ENCODE peak calls at places on chromosomes 11 and 22, in four cellular contexts. One of them, this sample, is unnamed.

GRCh38 chr11:88538088-88538487 is 200.6 kb upstream of the CTSC start:
- DNase-seq in anterior cingulate cortex: no peak
- DNase-seq in GM23248: peak
- DNase-seq in stimulated activated CD8-positive, alpha-beta memory T cell treated with anti-CD3 and anti-CD28 coated beads, Interleukin-15, amount 100 ng/mL, for 4 hours: no peak
- DNase-seq in this sample: peak

GRCh38 chr11:16987205-16987568 is 27.0 kb downstream of the PLEKHA7 start:
- DNase-seq in anterior cingulate cortex: no peak
- DNase-seq in GM23248: no peak
- DNase-seq in stimulated activated CD8-positive, alpha-beta memory T cell treated with anti-CD3 and anti-CD28 coated beads, Interleukin-15, amount 100 ng/mL, for 4 hours: no peak
- DNase-seq in this sample: no peak

GRCh38 chr11:111526501-111526900 is 11.9 kb downstream of the HOATZ start:
- DNase-seq in anterior cingulate cortex: no peak
- DNase-seq in GM23248: peak
- DNase-seq in stimulated activated CD8-positive, alpha-beta memory T cell treated with anti-CD3 and anti-CD28 coated beads, Interleukin-15, amount 100 ng/mL, for 4 hours: no peak
- DNase-seq in this sample: peak

GRCh38 chr11:16114451-16114850 is 241.9 kb downstream of the SOX6 start:
- DNase-seq in anterior cingulate cortex: no peak
- DNase-seq in GM23248: no peak
- DNase-seq in stimulated activated CD8-positive, alpha-beta memory T cell treated with anti-CD3 and anti-CD28 coated beads, Interleukin-15, amount 100 ng/mL, for 4 hours: no peak
- DNase-seq in this sample: no peak

GRCh38 chr11:14537134-14537599 is 17.0 kb upstream of the PSMA1 start:
- DNase-seq in anterior cingulate cortex: no peak
- DNase-seq in GM23248: peak
- DNase-seq in stimulated activated CD8-positive, alpha-beta memory T cell treated with anti-CD3 and anti-CD28 coated beads, Interleukin-15, amount 100 ng/mL, for 4 hours: peak
- DNase-seq in this sample: peak

GRCh38 chr11:77596626-77597025 is 6.9 kb downstream of the AQP11 start:
- DNase-seq in anterior cingulate cortex: no peak
- DNase-seq in GM23248: peak
- DNase-seq in stimulated activated CD8-positive, alpha-beta memory T cell treated with anti-CD3 and anti-CD28 coated beads, Interleukin-15, amount 100 ng/mL, for 4 hours: no peak
- DNase-seq in this sample: peak

GRCh38 chr11:72321381-72321996 is 77.5 kb upstream of the PHOX2A start:
- DNase-seq in anterior cingulate cortex: no peak
- DNase-seq in GM23248: peak
- DNase-seq in stimulated activated CD8-positive, alpha-beta memory T cell treated with anti-CD3 and anti-CD28 coated beads, Interleukin-15, amount 100 ng/mL, for 4 hours: no peak
- DNase-seq in this sample: peak

GRCh38 chr11:73838443-73839122 is 38.1 kb downstream of the COA4 start:
- DNase-seq in anterior cingulate cortex: no peak
- DNase-seq in GM23248: peak
- DNase-seq in stimulated activated CD8-positive, alpha-beta memory T cell treated with anti-CD3 and anti-CD28 coated beads, Interleukin-15, amount 100 ng/mL, for 4 hours: no peak
- DNase-seq in this sample: peak

GRCh38 chr11:70326365-70326803 is 55.9 kb downstream of the PPFIA1 start:
- DNase-seq in anterior cingulate cortex: no peak
- DNase-seq in GM23248: peak
- DNase-seq in stimulated activated CD8-positive, alpha-beta memory T cell treated with anti-CD3 and anti-CD28 coated beads, Interleukin-15, amount 100 ng/mL, for 4 hours: no peak
- DNase-seq in this sample: no peak

GRCh38 chr11:78476066-78476465 is 58.4 kb upstream of the GAB2 start:
- DNase-seq in anterior cingulate cortex: no peak
- DNase-seq in GM23248: no peak
- DNase-seq in stimulated activated CD8-positive, alpha-beta memory T cell treated with anti-CD3 and anti-CD28 coated beads, Interleukin-15, amount 100 ng/mL, for 4 hours: no peak
- DNase-seq in this sample: no peak

GRCh38 chr11:119365071-119365591 is 16.4 kb downstream of the USP2 start:
- DNase-seq in anterior cingulate cortex: no peak
- DNase-seq in GM23248: peak
- DNase-seq in stimulated activated CD8-positive, alpha-beta memory T cell treated with anti-CD3 and anti-CD28 coated beads, Interleukin-15, amount 100 ng/mL, for 4 hours: no peak
- DNase-seq in this sample: no peak

GRCh38 chr11:110035339-110035738 is 57.9 kb upstream of the ZC3H12C start:
- DNase-seq in anterior cingulate cortex: no peak
- DNase-seq in GM23248: no peak
- DNase-seq in stimulated activated CD8-positive, alpha-beta memory T cell treated with anti-CD3 and anti-CD28 coated beads, Interleukin-15, amount 100 ng/mL, for 4 hours: no peak
- DNase-seq in this sample: no peak

GRCh38 chr22:37431366-37431765 is 4.1 kb upstream of the ELFN2 start:
- DNase-seq in anterior cingulate cortex: no peak
- DNase-seq in GM23248: peak
- DNase-seq in stimulated activated CD8-positive, alpha-beta memory T cell treated with anti-CD3 and anti-CD28 coated beads, Interleukin-15, amount 100 ng/mL, for 4 hours: no peak
- DNase-seq in this sample: peak

GRCh38 chr11:66918751-66919150 is 39.4 kb downstream of the PC start:
- DNase-seq in anterior cingulate cortex: no peak
- DNase-seq in GM23248: no peak
- DNase-seq in stimulated activated CD8-positive, alpha-beta memory T cell treated with anti-CD3 and anti-CD28 coated beads, Interleukin-15, amount 100 ng/mL, for 4 hours: no peak
- DNase-seq in this sample: no peak

GRCh38 chr22:31244044-31244942 is 32.2 kb downstream of the LIMK2 start:
- DNase-seq in anterior cingulate cortex: no peak
- DNase-seq in GM23248: peak
- DNase-seq in stimulated activated CD8-positive, alpha-beta memory T cell treated with anti-CD3 and anti-CD28 coated beads, Interleukin-15, amount 100 ng/mL, for 4 hours: no peak
- DNase-seq in this sample: peak

GRCh38 chr11:3747704-3748103 is 49.6 kb downstream of the NUP98 start:
- DNase-seq in anterior cingulate cortex: no peak
- DNase-seq in GM23248: peak
- DNase-seq in stimulated activated CD8-positive, alpha-beta memory T cell treated with anti-CD3 and anti-CD28 coated beads, Interleukin-15, amount 100 ng/mL, for 4 hours: no peak
- DNase-seq in this sample: peak

GRCh38 chr22:17672417-17672991 is 33.9 kb downstream of the BCL2L13 start:
- DNase-seq in anterior cingulate cortex: no peak
- DNase-seq in GM23248: no peak
- DNase-seq in stimulated activated CD8-positive, alpha-beta memory T cell treated with anti-CD3 and anti-CD28 coated beads, Interleukin-15, amount 100 ng/mL, for 4 hours: peak
- DNase-seq in this sample: peak

GRCh38 chr11:59918987-59919589 is 19.1 kb upstream of the OOSP1 start:
- DNase-seq in anterior cingulate cortex: no peak
- DNase-seq in GM23248: peak
- DNase-seq in stimulated activated CD8-positive, alpha-beta memory T cell treated with anti-CD3 and anti-CD28 coated beads, Interleukin-15, amount 100 ng/mL, for 4 hours: no peak
- DNase-seq in this sample: peak

GRCh38 chr11:63847363-63847762 is 8.5 kb downstream of the MARK2 start:
- DNase-seq in anterior cingulate cortex: no peak
- DNase-seq in GM23248: no peak
- DNase-seq in stimulated activated CD8-positive, alpha-beta memory T cell treated with anti-CD3 and anti-CD28 coated beads, Interleukin-15, amount 100 ng/mL, for 4 hours: no peak
- DNase-seq in this sample: no peak

GRCh38 chr22:22210375-22210774 is 34.2 kb upstream of the VPREB1 start:
- DNase-seq in anterior cingulate cortex: no peak
- DNase-seq in GM23248: peak
- DNase-seq in stimulated activated CD8-positive, alpha-beta memory T cell treated with anti-CD3 and anti-CD28 coated beads, Interleukin-15, amount 100 ng/mL, for 4 hours: peak
- DNase-seq in this sample: peak

GRCh38 chr22:23012081-23012622 is 58.2 kb upstream of the GNAZ start:
- DNase-seq in anterior cingulate cortex: no peak
- DNase-seq in GM23248: no peak
- DNase-seq in stimulated activated CD8-positive, alpha-beta memory T cell treated with anti-CD3 and anti-CD28 coated beads, Interleukin-15, amount 100 ng/mL, for 4 hours: peak
- DNase-seq in this sample: no peak

GRCh38 chr11:121560251-121560650 is 107.5 kb upstream of the SORL1-AS1 start:
- DNase-seq in anterior cingulate cortex: no peak
- DNase-seq in GM23248: no peak
- DNase-seq in stimulated activated CD8-positive, alpha-beta memory T cell treated with anti-CD3 and anti-CD28 coated beads, Interleukin-15, amount 100 ng/mL, for 4 hours: no peak
- DNase-seq in this sample: no peak

GRCh38 chr11:93857413-93858185 is 7.2 kb upstream of the VSTM5 start:
- DNase-seq in anterior cingulate cortex: no peak
- DNase-seq in GM23248: peak
- DNase-seq in stimulated activated CD8-positive, alpha-beta memory T cell treated with anti-CD3 and anti-CD28 coated beads, Interleukin-15, amount 100 ng/mL, for 4 hours: no peak
- DNase-seq in this sample: no peak

GRCh38 chr11:13461291-13461690 is 1.7 kb downstream of the BTBD10 start:
- DNase-seq in anterior cingulate cortex: no peak
- DNase-seq in GM23248: no peak
- DNase-seq in stimulated activated CD8-positive, alpha-beta memory T cell treated with anti-CD3 and anti-CD28 coated beads, Interleukin-15, amount 100 ng/mL, for 4 hours: no peak
- DNase-seq in this sample: no peak

GRCh38 chr22:41713004-41713403 is 13.7 kb downstream of the MEI1 start:
- DNase-seq in anterior cingulate cortex: no peak
- DNase-seq in GM23248: no peak
- DNase-seq in stimulated activated CD8-positive, alpha-beta memory T cell treated with anti-CD3 and anti-CD28 coated beads, Interleukin-15, amount 100 ng/mL, for 4 hours: no peak
- DNase-seq in this sample: no peak

GRCh38 chr11:15651782-15652181 is 537.1 kb downstream of the INSC start:
- DNase-seq in anterior cingulate cortex: no peak
- DNase-seq in GM23248: no peak
- DNase-seq in stimulated activated CD8-positive, alpha-beta memory T cell treated with anti-CD3 and anti-CD28 coated beads, Interleukin-15, amount 100 ng/mL, for 4 hours: no peak
- DNase-seq in this sample: no peak

GRCh38 chr22:22091400-22091878 is 108.9 kb upstream of the TOP3B start:
- DNase-seq in anterior cingulate cortex: no peak
- DNase-seq in GM23248: no peak
- DNase-seq in stimulated activated CD8-positive, alpha-beta memory T cell treated with anti-CD3 and anti-CD28 coated beads, Interleukin-15, amount 100 ng/mL, for 4 hours: no peak
- DNase-seq in this sample: no peak

GRCh38 chr11:65452806-65453490 is 30.4 kb downstream of the NEAT1 start:
- DNase-seq in anterior cingulate cortex: no peak
- DNase-seq in GM23248: peak
- DNase-seq in stimulated activated CD8-positive, alpha-beta memory T cell treated with anti-CD3 and anti-CD28 coated beads, Interleukin-15, amount 100 ng/mL, for 4 hours: no peak
- DNase-seq in this sample: peak